ENCODE peak calls at places on chromosomes 2 and 18, in ten cellular contexts. One of them, this sample, is unnamed.

GRCh38 chr18:55323051-55323994 is 264.7 kb downstream of the TCF4 start:
- DNase-seq in HS-5: no peak
- DNase-seq in activated effector memory CD4-positive, alpha-beta T cell treated with anti-CD3 and anti-CD28 coated beads, Interleukin-2, amount 50 U/mL, for 16 hours: no peak
- DNase-seq in NCI-H2171: peak; percentile 79
- DNase-seq in NCI-H1092: no peak
- DNase-seq in fibroblast of villous mesenchyme: peak; percentile 39
- DNase-seq in skeletal muscle cell: no peak
- DNase-seq in small intestine: no peak
- DNase-seq in activated naive CD8-positive, alpha-beta T cell treated with anti-CD3 and anti-CD28 coated beads, Interleukin-2, amount 50 U/mL, for 24 hours: no peak
- DNase-seq in MM.1S: peak; percentile 24
- DNase-seq in this sample: no peak

GRCh38 chr2:184596819-184597411 is 1.4 kb upstream of the ZNF804A start:
- DNase-seq in small intestine: peak; percentile 10
- DNase-seq in NCI-H2171: no peak
- DNase-seq in activated naive CD8-positive, alpha-beta T cell treated with anti-CD3 and anti-CD28 coated beads, Interleukin-2, amount 50 U/mL, for 24 hours: no peak
- DNase-seq in HS-5: peak; percentile 85
- DNase-seq in NCI-H1092: no peak
- DNase-seq in activated effector memory CD4-positive, alpha-beta T cell treated with anti-CD3 and anti-CD28 coated beads, Interleukin-2, amount 50 U/mL, for 16 hours: no peak
- DNase-seq in skeletal muscle cell: peak; percentile 38
- DNase-seq in fibroblast of villous mesenchyme: peak; percentile 58
- DNase-seq in MM.1S: peak; percentile 54
- DNase-seq in this sample: peak; percentile 91

GRCh38 chr18:55384551-55385275 is 203.3 kb downstream of the TCF4 start:
- DNase-seq in MM.1S: peak; percentile 17
- DNase-seq in NCI-H2171: peak; percentile 2
- DNase-seq in activated naive CD8-positive, alpha-beta T cell treated with anti-CD3 and anti-CD28 coated beads, Interleukin-2, amount 50 U/mL, for 24 hours: peak; percentile 18
- DNase-seq in skeletal muscle cell: no peak
- DNase-seq in fibroblast of villous mesenchyme: peak; percentile 65
- DNase-seq in small intestine: peak; percentile 8
- DNase-seq in activated effector memory CD4-positive, alpha-beta T cell treated with anti-CD3 and anti-CD28 coated beads, Interleukin-2, amount 50 U/mL, for 16 hours: no peak
- DNase-seq in NCI-H1092: peak; percentile 7
- DNase-seq in HS-5: no peak
- DNase-seq in this sample: no peak

GRCh38 chr2:134367915-134368911 is 114.3 kb downstream of the MGAT5 start:
- DNase-seq in NCI-H1092: no peak
- DNase-seq in HS-5: no peak
- DNase-seq in small intestine: no peak
- DNase-seq in activated naive CD8-positive, alpha-beta T cell treated with anti-CD3 and anti-CD28 coated beads, Interleukin-2, amount 50 U/mL, for 24 hours: no peak
- DNase-seq in fibroblast of villous mesenchyme: peak; percentile 73
- DNase-seq in MM.1S: no peak
- DNase-seq in NCI-H2171: peak; percentile 32
- DNase-seq in activated effector memory CD4-positive, alpha-beta T cell treated with anti-CD3 and anti-CD28 coated beads, Interleukin-2, amount 50 U/mL, for 16 hours: no peak
- DNase-seq in skeletal muscle cell: no peak
- DNase-seq in this sample: no peak

GRCh38 chr2:160301420-160301819 is 101.3 kb upstream of the ITGB6 start:
- DNase-seq in NCI-H2171: no peak
- DNase-seq in fibroblast of villous mesenchyme: no peak
- DNase-seq in HS-5: no peak
- DNase-seq in activated naive CD8-positive, alpha-beta T cell treated with anti-CD3 and anti-CD28 coated beads, Interleukin-2, amount 50 U/mL, for 24 hours: no peak
- DNase-seq in skeletal muscle cell: no peak
- DNase-seq in NCI-H1092: no peak
- DNase-seq in MM.1S: no peak
- DNase-seq in activated effector memory CD4-positive, alpha-beta T cell treated with anti-CD3 and anti-CD28 coated beads, Interleukin-2, amount 50 U/mL, for 16 hours: peak; percentile 64
- DNase-seq in small intestine: no peak
- DNase-seq in this sample: no peak

GRCh38 chr2:54945401-54946219 is 104.6 kb downstream of the RTN4 start:
- DNase-seq in small intestine: no peak
- DNase-seq in MM.1S: peak; percentile 57
- DNase-seq in fibroblast of villous mesenchyme: peak; percentile 56
- DNase-seq in activated naive CD8-positive, alpha-beta T cell treated with anti-CD3 and anti-CD28 coated beads, Interleukin-2, amount 50 U/mL, for 24 hours: peak; percentile 19
- DNase-seq in skeletal muscle cell: peak; percentile 71
- DNase-seq in activated effector memory CD4-positive, alpha-beta T cell treated with anti-CD3 and anti-CD28 coated beads, Interleukin-2, amount 50 U/mL, for 16 hours: no peak
- DNase-seq in NCI-H2171: no peak
- DNase-seq in HS-5: peak; percentile 52
- DNase-seq in NCI-H1092: no peak
- DNase-seq in this sample: no peak

GRCh38 chr2:42052702-42053481 is 5.1 kb downstream of the PKDCC start:
- DNase-seq in NCI-H1092: no peak
- DNase-seq in HS-5: no peak
- DNase-seq in fibroblast of villous mesenchyme: peak; percentile 80
- DNase-seq in activated effector memory CD4-positive, alpha-beta T cell treated with anti-CD3 and anti-CD28 coated beads, Interleukin-2, amount 50 U/mL, for 16 hours: no peak
- DNase-seq in MM.1S: no peak
- DNase-seq in small intestine: no peak
- DNase-seq in NCI-H2171: no peak
- DNase-seq in activated naive CD8-positive, alpha-beta T cell treated with anti-CD3 and anti-CD28 coated beads, Interleukin-2, amount 50 U/mL, for 24 hours: no peak
- DNase-seq in skeletal muscle cell: no peak
- DNase-seq in this sample: no peak

GRCh38 chr2:238380785-238381184 is 45.9 kb upstream of the ASB1 start:
- DNase-seq in skeletal muscle cell: no peak
- DNase-seq in fibroblast of villous mesenchyme: peak; percentile 80
- DNase-seq in NCI-H2171: no peak
- DNase-seq in NCI-H1092: no peak
- DNase-seq in HS-5: no peak
- DNase-seq in small intestine: no peak
- DNase-seq in MM.1S: no peak
- DNase-seq in activated effector memory CD4-positive, alpha-beta T cell treated with anti-CD3 and anti-CD28 coated beads, Interleukin-2, amount 50 U/mL, for 16 hours: no peak
- DNase-seq in activated naive CD8-positive, alpha-beta T cell treated with anti-CD3 and anti-CD28 coated beads, Interleukin-2, amount 50 U/mL, for 24 hours: no peak
- DNase-seq in this sample: no peak

GRCh38 chr2:15980605-15981098 is 40.3 kb downstream of the MYCN start:
- DNase-seq in fibroblast of villous mesenchyme: no peak
- DNase-seq in activated effector memory CD4-positive, alpha-beta T cell treated with anti-CD3 and anti-CD28 coated beads, Interleukin-2, amount 50 U/mL, for 16 hours: no peak
- DNase-seq in HS-5: no peak
- DNase-seq in skeletal muscle cell: no peak
- DNase-seq in small intestine: no peak
- DNase-seq in NCI-H2171: no peak
- DNase-seq in activated naive CD8-positive, alpha-beta T cell treated with anti-CD3 and anti-CD28 coated beads, Interleukin-2, amount 50 U/mL, for 24 hours: no peak
- DNase-seq in MM.1S: no peak
- DNase-seq in NCI-H1092: no peak
- DNase-seq in this sample: no peak

GRCh38 chr2:41723531-41723930 is 324.3 kb upstream of the PKDCC start:
- DNase-seq in small intestine: no peak
- DNase-seq in activated naive CD8-positive, alpha-beta T cell treated with anti-CD3 and anti-CD28 coated beads, Interleukin-2, amount 50 U/mL, for 24 hours: no peak
- DNase-seq in NCI-H1092: no peak
- DNase-seq in fibroblast of villous mesenchyme: no peak
- DNase-seq in skeletal muscle cell: no peak
- DNase-seq in activated effector memory CD4-positive, alpha-beta T cell treated with anti-CD3 and anti-CD28 coated beads, Interleukin-2, amount 50 U/mL, for 16 hours: no peak
- DNase-seq in MM.1S: no peak
- DNase-seq in NCI-H2171: no peak
- DNase-seq in HS-5: no peak
- DNase-seq in this sample: no peak

GRCh38 chr2:153388246-153388645 is 90.3 kb downstream of the RPRM start:
- DNase-seq in fibroblast of villous mesenchyme: peak; percentile 2
- DNase-seq in NCI-H2171: no peak
- DNase-seq in activated naive CD8-positive, alpha-beta T cell treated with anti-CD3 and anti-CD28 coated beads, Interleukin-2, amount 50 U/mL, for 24 hours: no peak
- DNase-seq in NCI-H1092: no peak
- DNase-seq in skeletal muscle cell: no peak
- DNase-seq in small intestine: no peak
- DNase-seq in activated effector memory CD4-positive, alpha-beta T cell treated with anti-CD3 and anti-CD28 coated beads, Interleukin-2, amount 50 U/mL, for 16 hours: no peak
- DNase-seq in HS-5: peak; percentile 35
- DNase-seq in MM.1S: no peak
- DNase-seq in this sample: no peak

GRCh38 chr2:239770240-239770639 is 254.9 kb downstream of the NDUFA10 start:
- DNase-seq in MM.1S: peak; percentile 97
- DNase-seq in NCI-H2171: peak; percentile 72
- DNase-seq in activated effector memory CD4-positive, alpha-beta T cell treated with anti-CD3 and anti-CD28 coated beads, Interleukin-2, amount 50 U/mL, for 16 hours: peak; percentile 22
- DNase-seq in fibroblast of villous mesenchyme: no peak
- DNase-seq in small intestine: no peak
- DNase-seq in NCI-H1092: no peak
- DNase-seq in HS-5: no peak
- DNase-seq in activated naive CD8-positive, alpha-beta T cell treated with anti-CD3 and anti-CD28 coated beads, Interleukin-2, amount 50 U/mL, for 24 hours: no peak
- DNase-seq in skeletal muscle cell: no peak
- DNase-seq in this sample: no peak

GRCh38 chr18:23529597-23529996 is 26.3 kb downstream of the RMC1 start:
- DNase-seq in small intestine: no peak
- DNase-seq in NCI-H2171: no peak
- DNase-seq in HS-5: peak; percentile 64
- DNase-seq in fibroblast of villous mesenchyme: peak; percentile 59
- DNase-seq in skeletal muscle cell: no peak
- DNase-seq in MM.1S: no peak
- DNase-seq in activated naive CD8-positive, alpha-beta T cell treated with anti-CD3 and anti-CD28 coated beads, Interleukin-2, amount 50 U/mL, for 24 hours: no peak
- DNase-seq in NCI-H1092: no peak
- DNase-seq in activated effector memory CD4-positive, alpha-beta T cell treated with anti-CD3 and anti-CD28 coated beads, Interleukin-2, amount 50 U/mL, for 16 hours: no peak
- DNase-seq in this sample: no peak

GRCh38 chr2:205197468-205198129 is 484.7 kb upstream of the NRP2 start:
- DNase-seq in skeletal muscle cell: no peak
- DNase-seq in MM.1S: peak; percentile 57
- DNase-seq in activated naive CD8-positive, alpha-beta T cell treated with anti-CD3 and anti-CD28 coated beads, Interleukin-2, amount 50 U/mL, for 24 hours: peak; percentile 12
- DNase-seq in activated effector memory CD4-positive, alpha-beta T cell treated with anti-CD3 and anti-CD28 coated beads, Interleukin-2, amount 50 U/mL, for 16 hours: no peak
- DNase-seq in fibroblast of villous mesenchyme: no peak
- DNase-seq in NCI-H1092: no peak
- DNase-seq in NCI-H2171: no peak
- DNase-seq in small intestine: no peak
- DNase-seq in HS-5: no peak
- DNase-seq in this sample: no peak

GRCh38 chr18:354456-354855 is 86.6 kb upstream of the THOC1 start:
- DNase-seq in NCI-H2171: no peak
- DNase-seq in activated naive CD8-positive, alpha-beta T cell treated with anti-CD3 and anti-CD28 coated beads, Interleukin-2, amount 50 U/mL, for 24 hours: no peak
- DNase-seq in HS-5: no peak
- DNase-seq in NCI-H1092: no peak
- DNase-seq in MM.1S: no peak
- DNase-seq in small intestine: no peak
- DNase-seq in skeletal muscle cell: no peak
- DNase-seq in activated effector memory CD4-positive, alpha-beta T cell treated with anti-CD3 and anti-CD28 coated beads, Interleukin-2, amount 50 U/mL, for 16 hours: no peak
- DNase-seq in fibroblast of villous mesenchyme: peak; percentile 57
- DNase-seq in this sample: no peak

GRCh38 chr18:40413160-40413559 is 1541.9 kb upstream of the PIK3C3 start:
- DNase-seq in small intestine: no peak
- DNase-seq in activated naive CD8-positive, alpha-beta T cell treated with anti-CD3 and anti-CD28 coated beads, Interleukin-2, amount 50 U/mL, for 24 hours: no peak
- DNase-seq in fibroblast of villous mesenchyme: no peak
- DNase-seq in NCI-H2171: peak; percentile 36
- DNase-seq in MM.1S: no peak
- DNase-seq in skeletal muscle cell: peak; percentile 28
- DNase-seq in activated effector memory CD4-positive, alpha-beta T cell treated with anti-CD3 and anti-CD28 coated beads, Interleukin-2, amount 50 U/mL, for 16 hours: no peak
- DNase-seq in NCI-H1092: peak; percentile 47
- DNase-seq in HS-5: no peak
- DNase-seq in this sample: no peak

GRCh38 chr18:41974661-41975286 is 19.7 kb downstream of the PIK3C3 start:
- DNase-seq in small intestine: no peak
- DNase-seq in NCI-H1092: no peak
- DNase-seq in MM.1S: no peak
- DNase-seq in skeletal muscle cell: no peak
- DNase-seq in fibroblast of villous mesenchyme: no peak
- DNase-seq in activated effector memory CD4-positive, alpha-beta T cell treated with anti-CD3 and anti-CD28 coated beads, Interleukin-2, amount 50 U/mL, for 16 hours: no peak
- DNase-seq in activated naive CD8-positive, alpha-beta T cell treated with anti-CD3 and anti-CD28 coated beads, Interleukin-2, amount 50 U/mL, for 24 hours: peak; percentile 19
- DNase-seq in HS-5: no peak
- DNase-seq in NCI-H2171: no peak
- DNase-seq in this sample: no peak

GRCh38 chr2:177332041-177332991 is 60.3 kb upstream of the AGPS start:
- DNase-seq in NCI-H2171: peak; percentile 67
- DNase-seq in activated effector memory CD4-positive, alpha-beta T cell treated with anti-CD3 and anti-CD28 coated beads, Interleukin-2, amount 50 U/mL, for 16 hours: no peak
- DNase-seq in skeletal muscle cell: peak; percentile 45
- DNase-seq in MM.1S: peak; percentile 50
- DNase-seq in fibroblast of villous mesenchyme: peak; percentile 88
- DNase-seq in NCI-H1092: no peak
- DNase-seq in small intestine: peak; percentile 81
- DNase-seq in HS-5: no peak
- DNase-seq in activated naive CD8-positive, alpha-beta T cell treated with anti-CD3 and anti-CD28 coated beads, Interleukin-2, amount 50 U/mL, for 24 hours: peak; percentile 25
- DNase-seq in this sample: peak; percentile 31

This sample was measured in SIG-M5.